ENCODE peak calls at places on chromosomes 4 and X, in nine cellular contexts. One of them, this sample, is unnamed.
A peak's percentile ranks its signal among the peaks of the same experiment; 100 is the strongest.

GRCh38 chrX:33725556-33726232 is 406.4 kb downstream of the FAM47A start:
- DNase-seq in kidney: peak; percentile 39
- DNase-seq in foreskin keratinocyte: peak; percentile 15
- DNase-seq in NCI-H1694 treated with DMSO at 0.1 percent for 48 hours: no peak
- DNase-seq in activated CD4-positive, alpha-beta T cell treated with anti-CD3 and anti-CD28 coated beads, Interleukin-2, amount 10 ng/mL, durations not matched to agents 7 days and 5 days: no peak
- DNase-seq in AG04450: no peak
- DNase-seq in amniotic stem cell: no peak
- DNase-seq in Right ventricle myocardium superior: peak; percentile 36
- DNase-seq in Peyer's patch: no peak
- DNase-seq in this sample: peak; percentile 70

GRCh38 chr4:38132140-38132673 is 172.0 kb downstream of the PTTG2 start:
- DNase-seq in kidney: no peak
- DNase-seq in foreskin keratinocyte: peak; percentile 97
- DNase-seq in NCI-H1694 treated with DMSO at 0.1 percent for 48 hours: no peak
- DNase-seq in activated CD4-positive, alpha-beta T cell treated with anti-CD3 and anti-CD28 coated beads, Interleukin-2, amount 10 ng/mL, durations not matched to agents 7 days and 5 days: peak; percentile 87
- DNase-seq in AG04450: peak; percentile 79
- DNase-seq in amniotic stem cell: peak; percentile 63
- DNase-seq in Right ventricle myocardium superior: no peak
- DNase-seq in Peyer's patch: no peak
- DNase-seq in this sample: peak; percentile 91

GRCh38 chrX:30212172-30212571 is 3.2 kb upstream of the MAGEB2 start:
- DNase-seq in kidney: no peak
- DNase-seq in foreskin keratinocyte: no peak
- DNase-seq in NCI-H1694 treated with DMSO at 0.1 percent for 48 hours: no peak
- DNase-seq in activated CD4-positive, alpha-beta T cell treated with anti-CD3 and anti-CD28 coated beads, Interleukin-2, amount 10 ng/mL, durations not matched to agents 7 days and 5 days: no peak
- DNase-seq in AG04450: no peak
- DNase-seq in amniotic stem cell: no peak
- DNase-seq in Right ventricle myocardium superior: no peak
- DNase-seq in Peyer's patch: no peak
- DNase-seq in this sample: peak; percentile 24

GRCh38 chr4:95867919-95868318 is 28.0 kb downstream of the PDHA2 start:
- DNase-seq in kidney: no peak
- DNase-seq in foreskin keratinocyte: peak; percentile 12
- DNase-seq in NCI-H1694 treated with DMSO at 0.1 percent for 48 hours: peak; percentile 4
- DNase-seq in activated CD4-positive, alpha-beta T cell treated with anti-CD3 and anti-CD28 coated beads, Interleukin-2, amount 10 ng/mL, durations not matched to agents 7 days and 5 days: no peak
- DNase-seq in AG04450: no peak
- DNase-seq in amniotic stem cell: no peak
- DNase-seq in Right ventricle myocardium superior: no peak
- DNase-seq in Peyer's patch: no peak
- DNase-seq in this sample: peak; percentile 54

GRCh38 chrX:103417933-103418332 is 41.6 kb downstream of the BEX3 start:
- DNase-seq in kidney: no peak
- DNase-seq in foreskin keratinocyte: no peak
- DNase-seq in NCI-H1694 treated with DMSO at 0.1 percent for 48 hours: no peak
- DNase-seq in activated CD4-positive, alpha-beta T cell treated with anti-CD3 and anti-CD28 coated beads, Interleukin-2, amount 10 ng/mL, durations not matched to agents 7 days and 5 days: no peak
- DNase-seq in AG04450: no peak
- DNase-seq in amniotic stem cell: no peak
- DNase-seq in Right ventricle myocardium superior: no peak
- DNase-seq in Peyer's patch: no peak
- DNase-seq in this sample: no peak

GRCh38 chr4:23747131-23747752 is 142.6 kb downstream of the PPARGC1A start:
- DNase-seq in kidney: no peak
- DNase-seq in foreskin keratinocyte: no peak
- DNase-seq in NCI-H1694 treated with DMSO at 0.1 percent for 48 hours: no peak
- DNase-seq in activated CD4-positive, alpha-beta T cell treated with anti-CD3 and anti-CD28 coated beads, Interleukin-2, amount 10 ng/mL, durations not matched to agents 7 days and 5 days: no peak
- DNase-seq in AG04450: no peak
- DNase-seq in amniotic stem cell: no peak
- DNase-seq in Right ventricle myocardium superior: no peak
- DNase-seq in Peyer's patch: peak; percentile 76
- DNase-seq in this sample: no peak

GRCh38 chr4:7029921-7030320 is 13.3 kb upstream of the TADA2B start:
- DNase-seq in kidney: peak; percentile 35
- DNase-seq in foreskin keratinocyte: no peak
- DNase-seq in NCI-H1694 treated with DMSO at 0.1 percent for 48 hours: no peak
- DNase-seq in activated CD4-positive, alpha-beta T cell treated with anti-CD3 and anti-CD28 coated beads, Interleukin-2, amount 10 ng/mL, durations not matched to agents 7 days and 5 days: no peak
- DNase-seq in AG04450: no peak
- DNase-seq in amniotic stem cell: no peak
- DNase-seq in Right ventricle myocardium superior: peak; percentile 22
- DNase-seq in Peyer's patch: no peak
- DNase-seq in this sample: no peak

GRCh38 chr4:140884431-140885058 is 128.4 kb upstream of the TBC1D9 start:
- DNase-seq in kidney: no peak
- DNase-seq in foreskin keratinocyte: peak; percentile 52
- DNase-seq in NCI-H1694 treated with DMSO at 0.1 percent for 48 hours: peak; percentile 55
- DNase-seq in activated CD4-positive, alpha-beta T cell treated with anti-CD3 and anti-CD28 coated beads, Interleukin-2, amount 10 ng/mL, durations not matched to agents 7 days and 5 days: peak; percentile 49
- DNase-seq in AG04450: peak; percentile 34
- DNase-seq in amniotic stem cell: peak; percentile 5
- DNase-seq in Right ventricle myocardium superior: no peak
- DNase-seq in Peyer's patch: no peak
- DNase-seq in this sample: peak; percentile 91

GRCh38 chrX:38172596-38172995 is 48.1 kb downstream of the SRPX start:
- DNase-seq in kidney: no peak
- DNase-seq in foreskin keratinocyte: peak; percentile 18
- DNase-seq in NCI-H1694 treated with DMSO at 0.1 percent for 48 hours: no peak
- DNase-seq in activated CD4-positive, alpha-beta T cell treated with anti-CD3 and anti-CD28 coated beads, Interleukin-2, amount 10 ng/mL, durations not matched to agents 7 days and 5 days: no peak
- DNase-seq in AG04450: no peak
- DNase-seq in amniotic stem cell: no peak
- DNase-seq in Right ventricle myocardium superior: no peak
- DNase-seq in Peyer's patch: no peak
- DNase-seq in this sample: no peak

GRCh38 chr4:23930750-23931488 is 41.1 kb upstream of the PPARGC1A start:
- DNase-seq in kidney: peak; percentile 95
- DNase-seq in foreskin keratinocyte: no peak
- DNase-seq in NCI-H1694 treated with DMSO at 0.1 percent for 48 hours: no peak
- DNase-seq in activated CD4-positive, alpha-beta T cell treated with anti-CD3 and anti-CD28 coated beads, Interleukin-2, amount 10 ng/mL, durations not matched to agents 7 days and 5 days: no peak
- DNase-seq in AG04450: no peak
- DNase-seq in amniotic stem cell: no peak
- DNase-seq in Right ventricle myocardium superior: peak; percentile 91
- DNase-seq in Peyer's patch: peak; percentile 82
- DNase-seq in this sample: peak; percentile 11

GRCh38 chr4:102625232-102625930 is 124.2 kb downstream of the NFKB1 start:
- DNase-seq in kidney: peak; percentile 79
- DNase-seq in foreskin keratinocyte: peak; percentile 44
- DNase-seq in NCI-H1694 treated with DMSO at 0.1 percent for 48 hours: no peak
- DNase-seq in activated CD4-positive, alpha-beta T cell treated with anti-CD3 and anti-CD28 coated beads, Interleukin-2, amount 10 ng/mL, durations not matched to agents 7 days and 5 days: peak; percentile 82
- DNase-seq in AG04450: no peak
- DNase-seq in amniotic stem cell: no peak
- DNase-seq in Right ventricle myocardium superior: peak; percentile 62
- DNase-seq in Peyer's patch: no peak
- DNase-seq in this sample: peak; percentile 62

GRCh38 chrX:5681159-5681558 is 547.5 kb downstream of the NLGN4X start:
- DNase-seq in kidney: no peak
- DNase-seq in foreskin keratinocyte: peak; percentile 2
- DNase-seq in NCI-H1694 treated with DMSO at 0.1 percent for 48 hours: peak; percentile 4
- DNase-seq in activated CD4-positive, alpha-beta T cell treated with anti-CD3 and anti-CD28 coated beads, Interleukin-2, amount 10 ng/mL, durations not matched to agents 7 days and 5 days: no peak
- DNase-seq in AG04450: no peak
- DNase-seq in amniotic stem cell: no peak
- DNase-seq in Right ventricle myocardium superior: no peak
- DNase-seq in Peyer's patch: no peak
- DNase-seq in this sample: peak; percentile 66

GRCh38 chr4:140305053-140305452 is 68.4 kb upstream of the SCOC start:
- DNase-seq in kidney: no peak
- DNase-seq in foreskin keratinocyte: no peak
- DNase-seq in NCI-H1694 treated with DMSO at 0.1 percent for 48 hours: no peak
- DNase-seq in activated CD4-positive, alpha-beta T cell treated with anti-CD3 and anti-CD28 coated beads, Interleukin-2, amount 10 ng/mL, durations not matched to agents 7 days and 5 days: no peak
- DNase-seq in AG04450: no peak
- DNase-seq in amniotic stem cell: no peak
- DNase-seq in Right ventricle myocardium superior: no peak
- DNase-seq in Peyer's patch: no peak
- DNase-seq in this sample: no peak

GRCh38 chr4:13656569-13656988 is 29.1 kb upstream of the BOD1L1 start:
- DNase-seq in kidney: peak; percentile 81
- DNase-seq in foreskin keratinocyte: peak; percentile 52
- DNase-seq in NCI-H1694 treated with DMSO at 0.1 percent for 48 hours: peak; percentile 53
- DNase-seq in activated CD4-positive, alpha-beta T cell treated with anti-CD3 and anti-CD28 coated beads, Interleukin-2, amount 10 ng/mL, durations not matched to agents 7 days and 5 days: peak; percentile 52
- DNase-seq in AG04450: peak; percentile 49
- DNase-seq in amniotic stem cell: peak; percentile 25
- DNase-seq in Right ventricle myocardium superior: peak; percentile 68
- DNase-seq in Peyer's patch: peak; percentile 62
- DNase-seq in this sample: peak; percentile 35

GRCh38 chr4:180120114-180120513 is 2123.1 kb upstream of the TENM3 start:
- DNase-seq in kidney: no peak
- DNase-seq in foreskin keratinocyte: peak; percentile 49
- DNase-seq in NCI-H1694 treated with DMSO at 0.1 percent for 48 hours: no peak
- DNase-seq in activated CD4-positive, alpha-beta T cell treated with anti-CD3 and anti-CD28 coated beads, Interleukin-2, amount 10 ng/mL, durations not matched to agents 7 days and 5 days: no peak
- DNase-seq in AG04450: no peak
- DNase-seq in amniotic stem cell: no peak
- DNase-seq in Right ventricle myocardium superior: no peak
- DNase-seq in Peyer's patch: no peak
- DNase-seq in this sample: no peak

GRCh38 chr4:118814054-118814453 is 21.9 kb downstream of the SEC24D start:
- DNase-seq in kidney: no peak
- DNase-seq in foreskin keratinocyte: no peak
- DNase-seq in NCI-H1694 treated with DMSO at 0.1 percent for 48 hours: no peak
- DNase-seq in activated CD4-positive, alpha-beta T cell treated with anti-CD3 and anti-CD28 coated beads, Interleukin-2, amount 10 ng/mL, durations not matched to agents 7 days and 5 days: no peak
- DNase-seq in AG04450: no peak
- DNase-seq in amniotic stem cell: no peak
- DNase-seq in Right ventricle myocardium superior: no peak
- DNase-seq in Peyer's patch: no peak
- DNase-seq in this sample: no peak

This sample was measured in mesendoderm.